ENCODE peak calls at places on chromosomes 16 and 17, in six cellular contexts. One of them, this sample, is unnamed.

GRCh38 chr16:55341681-55342080 is 17.7 kb downstream of the IRX6 start:
- DNase-seq in A172: no peak
- DNase-seq in CD8-positive, alpha-beta T cell: no peak
- DNase-seq in T-helper 9 cell: no peak
- DNase-seq in NCI-H446 treated with DMSO at 0.1 percent for 48 hours: no peak
- DNase-seq in body of pancreas: no peak
- DNase-seq in this sample: no peak

GRCh38 chr16:17412221-17412620 is 58.5 kb downstream of the XYLT1 start:
- DNase-seq in A172: no peak
- DNase-seq in body of pancreas: peak; percentile 27
- DNase-seq in CD8-positive, alpha-beta T cell: no peak
- DNase-seq in T-helper 9 cell: no peak
- DNase-seq in NCI-H446 treated with DMSO at 0.1 percent for 48 hours: no peak
- DNase-seq in this sample: no peak

GRCh38 chr16:54136276-54136625 is 150.3 kb downstream of the IRX3 start:
- DNase-seq in body of pancreas: no peak
- DNase-seq in NCI-H446 treated with DMSO at 0.1 percent for 48 hours: no peak
- DNase-seq in CD8-positive, alpha-beta T cell: no peak
- DNase-seq in A172: peak; percentile 42
- DNase-seq in T-helper 9 cell: no peak
- DNase-seq in this sample: no peak

GRCh38 chr17:13725286-13725990 is 123.7 kb upstream of the HS3ST3A1 start:
- DNase-seq in A172: peak; percentile 75
- DNase-seq in NCI-H446 treated with DMSO at 0.1 percent for 48 hours: no peak
- DNase-seq in body of pancreas: no peak
- DNase-seq in CD8-positive, alpha-beta T cell: no peak
- DNase-seq in T-helper 9 cell: no peak
- DNase-seq in this sample: no peak

GRCh38 chr16:24526701-24527470 is 12.5 kb upstream of the RBBP6 start:
- DNase-seq in NCI-H446 treated with DMSO at 0.1 percent for 48 hours: no peak
- DNase-seq in A172: no peak
- DNase-seq in CD8-positive, alpha-beta T cell: no peak
- DNase-seq in body of pancreas: no peak
- DNase-seq in T-helper 9 cell: no peak
- DNase-seq in this sample: no peak

GRCh38 chr17:77446959-77447634 is 306.3 kb downstream of the SEC14L1 start:
- DNase-seq in CD8-positive, alpha-beta T cell: no peak
- DNase-seq in NCI-H446 treated with DMSO at 0.1 percent for 48 hours: no peak
- DNase-seq in T-helper 9 cell: no peak
- DNase-seq in A172: no peak
- DNase-seq in body of pancreas: no peak
- DNase-seq in this sample: no peak

GRCh38 chr16:6081320-6081976 is 983.9 kb upstream of the EEF2KMT start:
- DNase-seq in NCI-H446 treated with DMSO at 0.1 percent for 48 hours: peak; percentile 0
- DNase-seq in A172: peak; percentile 29
- DNase-seq in CD8-positive, alpha-beta T cell: no peak
- DNase-seq in T-helper 9 cell: no peak
- DNase-seq in body of pancreas: peak; percentile 24
- DNase-seq in this sample: peak; percentile 29

GRCh38 chr17:41645371-41646063 is 21.1 kb upstream of the KRT17 start:
- DNase-seq in T-helper 9 cell: no peak
- DNase-seq in NCI-H446 treated with DMSO at 0.1 percent for 48 hours: no peak
- DNase-seq in body of pancreas: no peak
- DNase-seq in A172: peak; percentile 56
- DNase-seq in CD8-positive, alpha-beta T cell: no peak
- DNase-seq in this sample: no peak

GRCh38 chr16:30677931-30678585 is 19.8 kb downstream of the FBRS start:
- DNase-seq in body of pancreas: no peak
- DNase-seq in T-helper 9 cell: no peak
- DNase-seq in CD8-positive, alpha-beta T cell: no peak
- DNase-seq in A172: no peak
- DNase-seq in NCI-H446 treated with DMSO at 0.1 percent for 48 hours: no peak
- DNase-seq in this sample: no peak

GRCh38 chr17:3447625-3448024 is 14.0 kb upstream of the OR1E2 start:
- DNase-seq in body of pancreas: no peak
- DNase-seq in T-helper 9 cell: no peak
- DNase-seq in CD8-positive, alpha-beta T cell: no peak
- DNase-seq in A172: peak; percentile 18
- DNase-seq in NCI-H446 treated with DMSO at 0.1 percent for 48 hours: no peak
- DNase-seq in this sample: peak; percentile 24

GRCh38 chr17:59366773-59367656 is 35.6 kb downstream of the YPEL2 start:
- DNase-seq in T-helper 9 cell: no peak
- DNase-seq in body of pancreas: peak; percentile 97
- DNase-seq in A172: peak; percentile 24
- DNase-seq in CD8-positive, alpha-beta T cell: no peak
- DNase-seq in NCI-H446 treated with DMSO at 0.1 percent for 48 hours: peak; percentile 79
- DNase-seq in this sample: no peak

GRCh38 chr17:9865585-9865984 is 39.5 kb downstream of the RCVRN start:
- DNase-seq in body of pancreas: no peak
- DNase-seq in CD8-positive, alpha-beta T cell: no peak
- DNase-seq in T-helper 9 cell: no peak
- DNase-seq in A172: no peak
- DNase-seq in NCI-H446 treated with DMSO at 0.1 percent for 48 hours: no peak
- DNase-seq in this sample: no peak

GRCh38 chr17:5011928-5012327 is 14.2 kb downstream of the KIF1C start:
- DNase-seq in A172: peak; percentile 64
- DNase-seq in CD8-positive, alpha-beta T cell: no peak
- DNase-seq in NCI-H446 treated with DMSO at 0.1 percent for 48 hours: no peak
- DNase-seq in T-helper 9 cell: no peak
- DNase-seq in body of pancreas: no peak
- DNase-seq in this sample: no peak

GRCh38 chr16:2664522-2665096 is 17.7 kb upstream of the KCTD5 start:
- DNase-seq in T-helper 9 cell: no peak
- DNase-seq in NCI-H446 treated with DMSO at 0.1 percent for 48 hours: no peak
- DNase-seq in CD8-positive, alpha-beta T cell: no peak
- DNase-seq in body of pancreas: peak; percentile 43
- DNase-seq in A172: no peak
- DNase-seq in this sample: no peak

GRCh38 chr17:16947470-16947869 is 24.4 kb downstream of the TNFRSF13B start:
- DNase-seq in NCI-H446 treated with DMSO at 0.1 percent for 48 hours: no peak
- DNase-seq in CD8-positive, alpha-beta T cell: no peak
- DNase-seq in T-helper 9 cell: no peak
- DNase-seq in A172: no peak
- DNase-seq in body of pancreas: no peak
- DNase-seq in this sample: no peak

GRCh38 chr17:1640329-1641064 is 5.0 kb downstream of the SCARF1 start:
- DNase-seq in body of pancreas: no peak
- DNase-seq in NCI-H446 treated with DMSO at 0.1 percent for 48 hours: no peak
- DNase-seq in T-helper 9 cell: no peak
- DNase-seq in CD8-positive, alpha-beta T cell: no peak
- DNase-seq in A172: no peak
- DNase-seq in this sample: no peak

GRCh38 chr16:2033057-2033911 is 6.6 kb downstream of the NHERF2 start:
- DNase-seq in NCI-H446 treated with DMSO at 0.1 percent for 48 hours: no peak
- DNase-seq in body of pancreas: peak; percentile 60
- DNase-seq in CD8-positive, alpha-beta T cell: no peak
- DNase-seq in T-helper 9 cell: no peak
- DNase-seq in A172: peak; percentile 82
- DNase-seq in this sample: no peak

This sample was measured in D341Med.